ENCODE peak calls at places on chromosome 6, in five cellular contexts. X, R, C, H and N are unnamed samples.

GRCh38 chr6:18507018-18507415 is 119.9 kb downstream of the RNF144B start:
- DNase-seq in X (no peak), R (no peak), C (peak), H (no peak), N (no peak)

GRCh38 chr6:140590641-140591040 is 1216.2 kb upstream of the CITED2 start:
- DNase-seq in X (no peak), R (no peak), C (no peak), H (no peak), N (no peak)

GRCh38 chr6:111027219-111027618 is 45.4 kb downstream of the RPF2 start:
- DNase-seq in X (no peak), R (no peak), C (no peak), H (no peak), N (no peak)

GRCh38 chr6:84791233-84791632 is 26.8 kb upstream of the TBX18 start:
- DNase-seq in X (no peak), R (no peak), C (no peak), H (no peak), N (no peak)

GRCh38 chr6:169866668-169867521 is 115.5 kb downstream of the ERMARD start:
- DNase-seq in X (no peak), R (peak), C (no peak), H (no peak), N (no peak)

GRCh38 chr6:143747347-143747842 is 69.6 kb downstream of the PHACTR2 start:
- DNase-seq in X (peak), R (no peak), C (no peak), H (no peak), N (no peak)

GRCh38 chr6:24988562-24988961 is 52.8 kb upstream of the RIPOR2 start:
- DNase-seq in X (no peak), R (no peak), C (no peak), H (no peak), N (no peak)

GRCh38 chr6:90478278-90478677 is 108.6 kb downstream of the MAP3K7 start:
- DNase-seq in X (no peak), R (peak), C (peak), H (no peak), N (no peak)

GRCh38 chr6:24494726-24495515 is at the start of gene ALDH5A1:
- DNase-seq in X (peak), R (peak), C (peak), H (no peak), N (peak)

GRCh38 chr6:43495409-43495941 is 14.7 kb downstream of the LRRC73 start:
- DNase-seq in X (peak), R (no peak), C (no peak), H (no peak), N (peak)

GRCh38 chr6:140567469-140567868 is 1193.0 kb upstream of the CITED2 start:
- DNase-seq in X (no peak), R (no peak), C (no peak), H (no peak), N (no peak)

GRCh38 chr6:141212296-141212695 is 920.4 kb upstream of the GJE1 start:
- DNase-seq in X (no peak), R (no peak), C (no peak), H (no peak), N (no peak)

GRCh38 chr6:46190889-46191288 is 20.1 kb upstream of the ENPP5 start:
- DNase-seq in X (no peak), R (no peak), C (no peak), H (no peak), N (no peak)

GRCh38 chr6:17429381-17430061 is 36.1 kb downstream of the CAP2 start:
- DNase-seq in X (no peak), R (no peak), C (no peak), H (no peak), N (no peak)

GRCh38 chr6:111589366-111589765 is 16.3 kb downstream of the TRAF3IP2 start:
- DNase-seq in X (peak), R (no peak), C (no peak), H (no peak), N (no peak)

GRCh38 chr6:15026832-15027231 is 219.0 kb upstream of the JARID2 start:
- DNase-seq in X (peak), R (no peak), C (peak), H (no peak), N (no peak)

GRCh38 chr6:126381498-126381897 is 41.6 kb downstream of the CENPW start:
- DNase-seq in X (no peak), R (no peak), C (no peak), H (no peak), N (no peak)

GRCh38 chr6:138307816-138308727 is 69.6 kb upstream of the SMIM28 start:
- DNase-seq in X (peak), R (no peak), C (no peak), H (no peak), N (no peak)

GRCh38 chr6:12312736-12313135 is 22.6 kb downstream of the EDN1 start:
- DNase-seq in X (no peak), R (peak), C (no peak), H (no peak), N (no peak)

GRCh38 chr6:133895573-133896343 is 6.8 kb downstream of the TCF21 start:
- DNase-seq in X (no peak), R (peak), C (no peak), H (no peak), N (no peak)
- TF ChIP-seq GABPA in X (no peak), R (no peak), C (no peak), H (no peak), N (no peak)

GRCh38 chr6:130494745-130495144 is 128.9 kb downstream of the TMEM200A start:
- DNase-seq in X (no peak), R (no peak), C (no peak), H (no peak), N (no peak)

GRCh38 chr6:130505808-130506207 is 140.0 kb downstream of the TMEM200A start:
- DNase-seq in X (no peak), R (no peak), C (no peak), H (no peak), N (no peak)

GRCh38 chr6:130503146-130503545 is 137.3 kb downstream of the TMEM200A start:
- DNase-seq in X (no peak), R (no peak), C (no peak), H (no peak), N (no peak)

GRCh38 chr6:130500693-130501092 is 134.9 kb downstream of the TMEM200A start:
- DNase-seq in X (no peak), R (no peak), C (no peak), H (no peak), N (no peak)
- TF ChIP-seq POLR2AphosphoS5 in X (no peak), R (no peak), C (peak), H (no peak), N (no peak)

GRCh38 chr6:69164564-69165252 is 529.6 kb downstream of the ADGRB3 start:
- DNase-seq in X (no peak), R (no peak), C (peak), H (no peak), N (no peak)
- TF ChIP-seq GABPA in X (no peak), R (no peak), C (no peak), H (no peak), N (no peak)

DNA sequence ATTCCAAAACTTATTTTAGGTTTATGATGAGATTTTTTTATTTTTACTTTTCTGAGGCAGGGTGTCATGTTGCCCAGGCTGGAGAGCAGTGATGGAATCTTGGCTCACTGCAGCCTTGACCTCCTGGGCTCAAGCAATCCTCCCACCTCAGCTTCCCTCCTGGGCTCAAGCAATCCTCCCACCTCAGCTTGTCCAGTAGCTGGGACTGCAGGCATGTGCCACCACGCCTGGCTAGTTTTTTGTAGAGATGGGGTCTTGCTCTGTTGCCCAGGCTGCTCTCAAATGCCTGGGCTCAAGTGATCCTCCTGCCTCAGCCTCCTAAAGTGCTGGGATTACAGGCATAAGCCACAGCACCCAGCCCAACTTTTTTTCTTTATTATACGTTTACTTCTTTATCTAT is 6.2 kb downstream of the DYNLT1 start:
- DNase-seq in X (no peak), R (peak), C (no peak), H (no peak), N (no peak)
- TF ChIP-seq POLR2AphosphoS5 in X (no peak), R (no peak), C (no peak), H (no peak), N (no peak)

GRCh38 chr6:31712296-31712695 is 2.9 kb upstream of the LY6G6D start:
- DNase-seq in X (no peak), R (no peak), C (no peak), H (no peak), N (no peak)
- TF ChIP-seq GABPA in X (no peak), R (no peak), C (no peak), H (no peak), N (no peak)

GRCh38 chr6:81894286-81894685 is 141.8 kb upstream of the TENT5A start:
- DNase-seq in X (no peak), R (no peak), C (no peak), H (no peak), N (no peak)
- TF ChIP-seq POLR2AphosphoS5 in X (no peak), R (no peak), C (no peak), H (no peak), N (no peak)